ENCODE peak calls at places on chromosomes 5 and 9, in five cellular contexts. N is hepatic stellate cell, J is T-cell, H is retina, U is vagina. T is an unnamed sample.

GRCh38 chr5:150180241-150181027 is 9.4 kb upstream of the SLC6A7 start:
- DNase-seq in H (no peak), J (no peak), N (no peak), U (peak; percentile 95), T (no peak)

GRCh38 chr5:65156933-65157332 is 324.8 kb downstream of the ADAMTS6 start:
- DNase-seq in U (no peak), H (no peak), J (no peak), N (no peak), T (no peak)

GRCh38 chr5:78984020-78984610 is 995 bp downstream of the ARSB start:
- DNase-seq in H (no peak), U (no peak), J (no peak), N (no peak), T (no peak)

GRCh38 chr5:1755321-1755949 is 44.2 kb downstream of the MRPL36 start:
- DNase-seq in N (no peak), H (no peak), J (no peak), U (no peak), T (no peak)

GRCh38 chr5:149445739-149446369 is 66.8 kb upstream of the IL17B start:
- DNase-seq in H (no peak), J (no peak), U (peak; percentile 94), N (peak; percentile 86), T (no peak)

GRCh38 chr5:124783794-124784193 is 37.4 kb upstream of the ZNF608 start:
- DNase-seq in J (no peak), U (no peak), H (no peak), N (no peak), T (no peak)

GRCh38 chr5:93622240-93622885 is 39.3 kb downstream of the NR2F1 start:
- DNase-seq in N (peak; percentile 65), U (no peak), J (peak; percentile 31), H (peak; percentile 76), T (no peak)

GRCh38 chr9:119052339-119053030 is 316.8 kb downstream of the BRINP1 start:
- DNase-seq in U (no peak), N (no peak), J (no peak), H (no peak), T (no peak)

GRCh38 chr5:113421643-113422132 is 13.1 kb downstream of the TSSK1B start:
- DNase-seq in N (no peak), H (peak; percentile 11), J (no peak), U (no peak), T (no peak)

GRCh38 chr5:50325237-50325832 is 115.8 kb downstream of the EMB start:
- DNase-seq in U (no peak), H (no peak), N (no peak), J (no peak), T (no peak)

GRCh38 chr5:144093868-144094267 is 76.6 kb downstream of the YIPF5 start:
- DNase-seq in U (no peak), J (no peak), N (no peak), H (no peak), T (no peak)

GRCh38 chr5:156393980-156394379 is 67.0 kb downstream of the SGCD start:
- DNase-seq in H (no peak), J (no peak), U (no peak), N (no peak), T (no peak)

GRCh38 chr5:164370841-164371240 is 865.4 kb downstream of the MAT2B start:
- DNase-seq in U (no peak), N (no peak), H (no peak), J (no peak), T (no peak)

GRCh38 chr5:118326496-118327045 is 661.8 kb downstream of the DTWD2 start:
- DNase-seq in H (no peak), J (no peak), N (no peak), U (no peak), T (no peak)

GRCh38 chr5:132475531-132475930 is 15.0 kb downstream of the IRF1 start:
- DNase-seq in N (no peak), J (no peak), H (no peak), U (no peak), T (no peak)

GRCh38 chr5:135993894-135994514 is 34.8 kb upstream of the TGFBI start:
- DNase-seq in J (no peak), N (no peak), H (no peak), U (no peak), T (no peak)

GRCh38 chr5:113806250-113806649 is 292.8 kb downstream of the YTHDC2 start:
- DNase-seq in N (peak; percentile 2), H (no peak), J (no peak), U (no peak), T (no peak)

GRCh38 chr5:38497946-38498345 is 58.5 kb downstream of the LIFR start:
- DNase-seq in U (no peak), J (no peak), H (no peak), N (no peak), T (no peak)

GRCh38 chr5:104016650-104017049 is 454.1 kb upstream of the NUDT12 start:
- DNase-seq in H (no peak), J (no peak), N (peak; percentile 2), U (no peak), T (no peak)

GRCh38 chr9:128251701-128252100 is 24.1 kb downstream of the GOLGA2 start:
- DNase-seq in H (no peak), N (no peak), U (no peak), J (no peak), T (no peak)

GRCh38 chr5:9057406-9058000 is 488.4 kb downstream of the SEMA5A start:
- DNase-seq in N (no peak), J (no peak), U (no peak), H (no peak), T (no peak)

GRCh38 chr5:74336286-74336685 is 304.2 kb downstream of the ENC1 start:
- DNase-seq in H (no peak), N (no peak), J (no peak), U (peak; percentile 64), T (no peak)

GRCh38 chr5:180806351-180807011 is 3.9 kb upstream of the MGAT1 start:
- DNase-seq in U (no peak), J (no peak), N (no peak), H (no peak), T (no peak)